ENCODE peak calls at places on chromosomes 2 and 18, in four cellular contexts. Q is cardiac fibroblast, U is fibroblast of villous mesenchyme, V is PC-9. J is an unnamed sample.

GRCh38 chr2:232634319-232635150 is 1.1 kb downstream of the EFHD1 start:
- DNase-seq in V (no peak), Q (peak), U (no peak), J (no peak)

GRCh38 chr2:127169066-127169660 is 50.9 kb downstream of the CYP27C1 start:
- DNase-seq in U (no peak), V (no peak), Q (no peak), J (no peak)

GRCh38 chr2:16629770-16630169 is 35.9 kb downstream of the CYRIA start:
- DNase-seq in V (peak), Q (no peak), U (no peak), J (no peak)

GRCh38 chr2:196166876-196167275 is 4.5 kb downstream of the STK17B start:
- DNase-seq in U (peak), Q (peak), V (no peak), J (no peak)

GRCh38 chr2:44668336-44668735 is 273.2 kb upstream of the SIX3 start:
- DNase-seq in U (no peak), V (no peak), Q (no peak), J (no peak)

GRCh38 chr2:42053791-42054656 is 6.2 kb downstream of the PKDCC start:
- DNase-seq in Q (no peak), U (peak), V (no peak), J (no peak)

GRCh38 chr2:109352898-109353689 is 224.1 kb downstream of the SH3RF3 start:
- DNase-seq in U (no peak), V (no peak), Q (no peak), J (no peak)

GRCh38 chr2:98637401-98638144 is 29.2 kb downstream of the UNC50 start:
- DNase-seq in Q (no peak), U (no peak), V (no peak), J (no peak)

GRCh38 chr18:67916142-67916541 is 399.6 kb upstream of the DSEL start:
- DNase-seq in U (no peak), V (no peak), Q (no peak), J (no peak)

DNA sequence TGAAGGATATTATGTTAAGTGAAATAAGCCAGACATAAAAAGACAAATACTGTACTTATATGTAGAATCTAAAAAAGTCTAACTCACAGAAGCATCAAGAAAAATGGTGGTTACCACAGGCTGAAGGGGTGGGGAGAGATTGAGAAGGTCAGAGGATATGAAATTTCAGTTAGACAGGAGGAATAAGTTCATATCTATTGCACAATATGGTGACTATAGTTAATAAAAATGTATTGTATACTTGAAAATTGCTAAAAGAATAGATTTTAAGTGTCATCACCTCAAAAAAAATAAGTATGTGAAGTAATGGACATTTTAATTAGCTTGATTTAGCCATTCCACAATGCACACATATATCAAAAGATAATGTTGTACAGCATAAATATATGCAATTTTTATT is 19.8 kb downstream of the ACMSD start:
- DNase-seq in V (no peak), Q (no peak), U (no peak), J (no peak)
- TF ChIP-seq CTCF in V (no peak), Q (no peak), U (no peak), J (no peak)

GRCh38 chr2:170886391-170886790 is 42.7 kb upstream of the GORASP2 start:
- DNase-seq in V (peak), U (peak), Q (peak), J (peak)
- TF ChIP-seq CTCF in V (no peak), U (no peak), Q (no peak), J (no peak)

GRCh38 chr18:3447895-3448844 is 1.8 kb upstream of the TGIF1 start:
- DNase-seq in U (peak), Q (peak), V (peak), J (peak)
- TF ChIP-seq CTCF in U (no peak), Q (no peak), V (no peak), J (peak)

DNA sequence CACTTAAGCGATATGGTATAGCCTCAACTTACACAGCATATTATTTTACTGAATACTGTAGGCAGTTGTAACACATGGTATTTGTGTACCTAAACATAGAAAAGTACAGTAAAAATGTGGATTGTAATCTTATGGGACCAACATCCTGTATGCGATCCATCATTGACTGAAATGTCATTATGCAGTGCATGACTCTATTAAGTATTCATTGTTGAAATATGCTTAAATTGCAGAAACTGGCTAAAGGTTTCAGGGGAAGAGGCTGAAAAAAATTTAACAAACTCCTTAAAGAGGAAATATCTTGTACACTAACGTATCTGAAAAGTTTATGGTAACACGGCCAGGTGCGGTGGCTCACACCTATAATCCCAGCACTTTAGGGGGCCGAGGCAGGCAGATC is 214.1 kb upstream of the PARD3B start:
- DNase-seq in Q (no peak), V (no peak), U (no peak), J (no peak)
- TF ChIP-seq CTCF in Q (no peak), V (no peak), U (no peak), J (no peak)

J was measured in AG09319.